ENCODE peak calls at places on chromosomes 4 and X, in six cellular contexts. N, U, H, Y, T and W are unnamed samples.

GRCh38 chr4:120049732-120050494 is 16.7 kb downstream of the MAD2L1 start:
- DNase-seq in Y (peak), H (peak), T (peak), N (peak), U (peak), W (peak)

GRCh38 chr4:168409089-168409801 is 71.0 kb downstream of the DDX60L start:
- DNase-seq in U (peak), N (no peak), T (no peak), Y (no peak), H (no peak), W (no peak)

GRCh38 chr4:78033859-78034258 is 23.3 kb upstream of the FRAS1 start:
- DNase-seq in Y (no peak), U (peak), N (no peak), H (no peak), T (no peak), W (no peak)

GRCh38 chr4:133868856-133869255 is 332.7 kb downstream of the PABPC4L start:
- DNase-seq in T (no peak), U (no peak), H (no peak), Y (no peak), N (no peak), W (no peak)

GRCh38 chr4:138158746-138159297 is 83.3 kb downstream of the SLC7A11 start:
- DNase-seq in U (peak), T (no peak), N (peak), Y (no peak), H (no peak), W (no peak)

GRCh38 chrX:123696334-123696733 is 36.5 kb downstream of the THOC2 start:
- DNase-seq in T (no peak), Y (no peak), H (no peak), N (no peak), U (no peak), W (no peak)

GRCh38 chr4:2287594-2287915 is 25.6 kb upstream of the MXD4 start:
- DNase-seq in Y (peak), N (no peak), H (no peak), T (no peak), U (no peak), W (no peak)

GRCh38 chrX:2330487-2330886 is 170.3 kb downstream of the DHRSX start:
- DNase-seq in Y (no peak), T (no peak), U (no peak), N (no peak), H (no peak), W (no peak)

GRCh38 chr4:78496021-78496643 is 55.4 kb upstream of the ANXA3 start:
- DNase-seq in Y (no peak), U (no peak), H (no peak), T (no peak), N (no peak), W (no peak)

GRCh38 chrX:86066998-86067397 is 19.6 kb upstream of the CHM start:
- DNase-seq in H (no peak), N (no peak), U (no peak), Y (no peak), T (no peak), W (no peak)

GRCh38 chrX:86061407-86061806 is 14.0 kb upstream of the CHM start:
- DNase-seq in T (no peak), H (no peak), Y (no peak), U (no peak), N (no peak), W (no peak)
- H3K4me3 ChIP-seq in T (no peak), H (no peak), Y (no peak), U (no peak), N (no peak), W (no peak)

GRCh38 chrX:131724292-131724691 is 180.4 kb downstream of the OR13H1 start:
- DNase-seq in N (no peak), Y (no peak), H (no peak), T (no peak), U (no peak), W (no peak)

GRCh38 chrX:131728295-131729145 is 184.6 kb downstream of the OR13H1 start:
- DNase-seq in N (no peak), T (no peak), U (no peak), H (peak), Y (no peak), W (no peak)

GRCh38 chrX:131723646-131724045 is 179.8 kb downstream of the OR13H1 start:
- DNase-seq in N (no peak), U (no peak), T (no peak), Y (no peak), H (no peak), W (no peak)

GRCh38 chrX:131727778-131728177 is 183.9 kb downstream of the OR13H1 start:
- DNase-seq in U (no peak), Y (no peak), N (no peak), T (no peak), H (no peak), W (no peak)

DNA sequence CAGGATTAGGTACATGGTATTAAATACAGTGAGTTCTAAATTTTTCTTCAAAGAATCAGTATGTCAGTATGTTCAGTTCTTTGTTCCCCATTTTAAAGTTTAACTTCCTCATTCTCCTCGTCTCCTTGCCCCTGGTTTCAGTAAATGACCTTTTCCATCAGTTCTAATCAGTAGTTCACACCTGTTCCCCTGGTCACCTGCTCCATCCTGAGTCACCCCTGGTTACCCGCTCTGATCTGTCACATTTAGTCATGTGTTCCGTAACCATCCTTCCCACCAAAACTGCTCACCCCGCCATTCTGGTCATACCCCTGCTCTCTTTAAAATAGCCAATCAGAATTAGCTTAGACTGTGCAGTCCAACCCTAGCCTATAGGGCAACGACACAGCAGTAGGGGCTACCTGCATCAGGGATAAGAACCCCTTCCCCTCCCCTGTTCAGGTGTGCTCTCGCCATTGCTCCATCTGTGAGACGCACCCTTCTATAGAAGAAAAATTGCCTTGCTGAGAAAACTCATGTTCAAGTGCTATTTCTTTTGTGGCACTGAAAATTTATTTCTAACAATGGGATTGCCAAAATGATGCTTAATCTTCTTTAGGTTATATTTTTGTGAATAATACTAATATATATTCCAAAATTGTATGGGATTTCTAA is 181.3 kb downstream of the OR13H1 start:
- DNase-seq in Y (no peak), N (no peak), T (no peak), H (no peak), U (no peak), W (no peak)
- H3K4me3 ChIP-seq in Y (no peak), N (no peak), T (no peak), H (no peak), U (no peak), W (no peak)

DNA sequence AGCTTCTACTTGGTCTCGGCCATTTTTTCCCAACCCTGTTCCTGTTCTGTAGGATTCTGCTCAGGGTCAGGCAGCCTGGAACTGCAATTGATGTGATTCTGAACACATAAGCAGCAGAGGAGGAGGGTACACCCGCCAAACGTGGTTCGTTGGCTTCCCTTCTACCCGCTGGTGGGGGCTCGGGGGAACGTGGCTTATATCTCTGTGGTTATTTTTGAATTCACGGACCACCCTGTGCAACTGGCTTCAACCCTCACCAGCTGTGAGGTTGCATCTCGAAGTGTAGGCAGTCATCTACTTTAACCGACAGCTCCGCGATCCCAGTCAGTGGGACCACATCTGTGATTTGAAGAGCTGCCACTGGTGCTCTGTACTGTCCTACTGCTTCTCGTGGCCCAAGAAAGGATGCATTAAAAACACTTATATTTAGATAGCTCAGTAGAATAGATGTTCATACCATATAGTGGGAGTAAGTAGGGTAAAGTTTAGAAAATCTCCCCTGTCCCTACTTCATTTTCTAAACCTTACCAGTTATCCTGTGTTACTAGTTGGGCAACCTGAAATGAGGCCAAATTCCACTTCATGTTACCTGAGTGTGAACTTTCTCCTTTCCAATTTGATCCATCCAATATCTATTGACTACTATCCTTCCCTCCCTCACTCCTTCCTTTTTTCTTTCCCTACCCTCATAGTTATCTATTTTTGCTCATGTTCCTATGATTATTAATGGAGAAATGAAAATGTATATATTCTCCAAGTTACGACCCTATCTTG is 80.4 kb upstream of the BCOR start:
- DNase-seq in T (no peak), N (no peak), H (peak), U (no peak), Y (no peak), W (peak)
- H3K4me3 ChIP-seq in T (no peak), N (no peak), H (no peak), U (no peak), Y (no peak), W (peak)

GRCh38 chrX:47361538-47362511 is 8.6 kb upstream of the ZNF157 start:
- DNase-seq in N (peak), H (peak), Y (peak), U (peak), T (peak), W (peak)
- H3K4me3 ChIP-seq in N (no peak), H (peak), Y (no peak), U (peak), T (peak), W (peak)

DNA sequence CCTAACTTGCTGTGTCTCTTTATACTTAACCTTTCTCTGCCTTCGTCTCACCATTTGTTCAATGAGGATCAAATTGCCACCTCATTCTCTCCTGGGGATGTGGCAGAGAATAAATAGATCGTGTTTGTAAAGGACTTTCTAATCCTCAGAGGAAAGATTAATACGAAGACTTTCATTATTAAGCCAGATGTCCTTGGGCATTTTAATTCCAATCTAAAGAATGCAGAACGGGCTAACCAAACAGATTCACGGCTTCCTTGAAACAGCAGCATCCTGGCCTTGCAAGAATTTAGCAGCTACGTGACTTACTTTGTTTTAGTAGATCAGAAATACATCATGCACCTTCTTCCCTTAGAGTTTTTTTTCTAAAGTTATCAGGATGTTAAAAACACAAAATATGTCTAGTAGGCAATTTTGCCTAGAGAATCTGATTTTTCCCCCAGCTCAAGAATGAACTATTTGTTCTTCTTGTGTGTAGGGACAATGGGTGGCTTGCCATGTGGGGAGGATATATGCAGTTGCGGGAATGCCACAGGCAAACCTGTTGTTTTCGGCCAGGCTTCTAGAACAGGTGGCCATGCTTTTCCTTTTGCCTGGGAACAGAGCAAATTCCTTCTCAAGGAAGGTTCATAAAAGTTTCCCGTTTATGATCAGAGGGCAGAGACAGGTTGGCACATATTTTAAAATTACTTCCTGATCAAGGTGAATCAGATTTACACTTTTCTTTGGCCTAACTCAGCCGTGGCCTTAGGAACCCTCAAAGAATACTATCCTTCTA is 3.0 kb downstream of the MID1 start:
- DNase-seq in T (no peak), H (no peak), Y (no peak), N (no peak), U (no peak), W (no peak)
- H3K4me3 ChIP-seq in T (no peak), H (peak), Y (no peak), N (no peak), U (no peak), W (no peak)

GRCh38 chr4:110636231-110636676 is 13.4 kb upstream of the PITX2 start:
- DNase-seq in Y (no peak), N (no peak), T (no peak), U (no peak), H (no peak), W (no peak)
- H3K4me3 ChIP-seq in Y (no peak), N (peak), T (no peak), U (no peak), H (peak), W (no peak)

DNA sequence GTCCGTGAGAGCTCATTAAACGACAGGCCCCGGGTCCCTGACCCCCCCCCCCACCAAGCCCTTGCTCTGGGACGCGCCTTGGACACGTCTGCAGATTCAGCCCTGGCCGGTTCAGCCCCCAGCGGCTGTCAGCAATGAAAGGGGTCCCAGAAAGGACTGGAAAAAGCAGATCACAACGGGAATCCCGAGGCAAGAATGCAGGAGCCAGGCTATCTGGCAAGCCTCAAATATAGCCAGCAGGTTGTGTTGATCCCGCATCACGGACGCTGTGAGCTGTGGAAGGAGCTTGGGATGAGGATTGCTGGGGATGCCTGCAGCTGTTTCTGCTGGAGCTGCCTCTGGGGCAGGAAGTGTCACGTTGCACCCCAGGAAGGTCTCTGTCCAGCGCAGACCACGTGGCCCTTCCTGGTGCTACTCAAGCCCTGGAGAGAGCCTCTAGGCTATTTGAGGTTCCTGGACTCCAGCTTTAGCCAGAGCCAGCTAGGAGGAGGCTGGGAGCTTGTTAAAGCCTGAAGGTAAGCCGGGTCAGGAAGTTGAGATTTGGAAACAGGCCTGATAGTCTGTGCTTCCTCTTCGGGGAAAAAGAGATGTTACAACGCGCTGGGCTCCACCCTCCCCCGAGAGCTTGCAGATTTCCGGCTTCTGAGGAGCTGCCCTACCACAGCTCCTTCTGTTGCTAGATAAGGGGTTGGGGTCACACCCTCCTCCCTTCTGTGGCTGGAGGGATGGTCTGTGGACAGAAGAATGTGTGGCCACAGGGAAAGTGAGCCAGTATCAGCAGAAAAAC is 19.3 kb upstream of the CSF2RA start:
- DNase-seq in T (no peak), H (no peak), Y (no peak), N (no peak), U (peak), W (peak)
- H3K4me3 ChIP-seq in T (no peak), H (no peak), Y (peak), N (no peak), U (no peak), W (peak)

DNA sequence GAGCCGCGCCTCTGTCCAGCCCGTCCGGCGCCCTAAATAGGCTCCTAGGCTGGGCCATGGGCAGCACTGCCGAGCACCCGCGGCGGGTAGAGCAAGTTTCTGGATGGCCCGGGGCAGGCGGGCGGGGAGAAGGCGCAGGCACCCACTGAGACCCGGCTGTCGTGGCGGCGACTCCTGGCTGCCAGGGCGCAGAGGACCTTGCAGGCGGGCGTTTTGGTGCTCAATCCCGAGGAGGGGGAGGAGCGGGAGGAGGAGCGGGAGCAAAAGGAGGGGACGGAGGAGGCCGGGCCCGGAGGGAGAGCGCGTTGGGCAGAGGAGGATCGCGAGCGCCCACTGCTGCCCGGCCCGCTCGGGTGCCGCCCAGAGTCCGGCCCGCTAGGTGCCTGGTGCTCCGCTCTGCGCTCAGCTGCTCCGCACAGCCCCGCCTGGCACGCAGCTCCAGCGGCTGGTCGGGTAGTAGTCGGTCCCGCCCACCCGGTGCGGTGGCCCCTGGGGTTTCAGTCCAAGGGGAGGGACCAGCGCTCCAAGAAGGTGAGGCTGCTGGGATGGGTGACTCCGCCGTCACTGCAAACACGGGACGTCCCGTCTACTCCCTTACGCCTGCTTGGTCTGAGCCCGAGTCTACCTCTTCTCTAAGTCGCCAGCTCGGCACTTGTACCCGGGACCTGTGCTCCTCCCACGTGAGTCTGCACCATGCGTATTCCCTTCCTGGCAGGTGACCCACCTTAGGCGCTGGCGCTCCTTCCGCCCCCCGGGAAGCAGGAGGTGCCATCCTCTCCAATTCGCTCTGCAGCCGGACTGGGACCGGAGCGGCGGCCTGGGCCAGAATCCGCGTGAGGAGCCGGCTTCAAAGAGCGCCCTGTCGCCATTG is at the start of gene HS3ST1:
- DNase-seq in N (no peak), U (peak), Y (peak), H (peak), T (no peak), W (no peak)
- H3K4me3 ChIP-seq in N (no peak), U (peak), Y (peak), H (peak), T (peak), W (no peak)